ENCODE peak calls at places on chromosome 7, in six cellular contexts. F is tibial nerve, P is sigmoid colon, L is GM12878, U is A673, E is uterus. N is an unnamed sample. For H3K27me3, the result is how much of the 10 kb centered on the place peaks cover.

GRCh38 chr7:158536871-158537865 is 50.5 kb downstream of the PTPRN2 start:
- DNase-seq in F (no peak), P (no peak), L (no peak), U (no peak), E (no peak), N (no peak)

GRCh38 chr7:48832303-48832845 is 92.0 kb upstream of the CDC14C start:
- DNase-seq in F (no peak), P (no peak), L (no peak), U (no peak), E (no peak), N (no peak)

GRCh38 chr7:926061-927030 is 28.1 kb downstream of the ADAP1 start:
- DNase-seq in F (peak), P (peak), L (no peak), U (no peak), E (no peak), N (peak)

GRCh38 chr7:75658369-75658768 is 80.4 kb downstream of the HIP1 start:
- DNase-seq in F (no peak), P (no peak), L (no peak), U (no peak), E (no peak), N (no peak)

GRCh38 chr7:17275749-17276671 is 22.4 kb upstream of the AHR start:
- DNase-seq in F (no peak), P (no peak), L (no peak), U (peak), E (no peak), N (no peak)

GRCh38 chr7:82443044-82443800 is at the start of gene CACNA2D1:
- DNase-seq in F (no peak), P (peak), L (no peak), U (peak), E (no peak), N (peak)

GRCh38 chr7:133670250-133670649 is 417.4 kb downstream of the EXOC4 start:
- DNase-seq in F (no peak), P (no peak), L (no peak), U (no peak), E (no peak), N (no peak)

GRCh38 chr7:41977165-41977651 is 259.8 kb downstream of the GLI3 start:
- DNase-seq in F (no peak), P (no peak), L (no peak), U (peak), E (peak), N (no peak)

GRCh38 chr7:125563964-125564529 is 634.4 kb upstream of the POT1 start:
- DNase-seq in F (no peak), P (no peak), L (no peak), U (no peak), E (no peak), N (no peak)

GRCh38 chr7:98116656-98117461 is 10.2 kb downstream of the LMTK2 start:
- DNase-seq in F (no peak), P (no peak), L (no peak), U (no peak), E (no peak), N (no peak)

GRCh38 chr7:24545215-24545614 is 28.0 kb upstream of the PALS2 start:
- DNase-seq in F (no peak), P (no peak), L (no peak), U (no peak), E (no peak), N (no peak)

GRCh38 chr7:12653127-12653917 is 34.1 kb upstream of the ARL4A start:
- DNase-seq in F (no peak), P (no peak), L (no peak), U (no peak), E (no peak), N (no peak)

GRCh38 chr7:25839084-25839769 is 312.8 kb upstream of the NFE2L3 start:
- DNase-seq in F (no peak), P (no peak), L (no peak), U (peak), E (no peak), N (no peak)

GRCh38 chr7:156019308-156019707 is 207.0 kb upstream of the SHH start:
- DNase-seq in F (no peak), P (no peak), L (no peak), U (no peak), E (no peak), N (no peak)

GRCh38 chr7:127437241-127437640 is 44.7 kb upstream of the ZNF800 start:
- DNase-seq in F (no peak), P (no peak), L (no peak), U (no peak), E (no peak), N (no peak)

GRCh38 chr7:128841171-128841690 is 11.0 kb downstream of the FLNC start:
- DNase-seq in F (no peak), P (no peak), L (no peak), U (no peak), E (no peak), N (no peak)

GRCh38 chr7:138889982-138890381 is 91.2 kb downstream of the KIAA1549 start:
- DNase-seq in F (no peak), P (no peak), L (no peak), U (no peak), E (no peak), N (no peak)

GRCh38 chr7:45089314-45089891 is 634 bp upstream of the NACAD start:
- DNase-seq in F (peak), P (peak), L (no peak), U (peak), E (peak), N (peak)

GRCh38 chr7:50560865-50561351 is 4.3 kb downstream of the DDC start:
- DNase-seq in F (no peak), P (no peak), L (no peak), U (no peak), E (no peak), N (no peak)

GRCh38 chr7:30135271-30135550 is 425 bp downstream of the MTURN start:
- DNase-seq in F (no peak), P (no peak), L (no peak), U (no peak), E (no peak), N (no peak)

GRCh38 chr7:30817060-30817770 is 46.0 kb downstream of the MINDY4 start:
- DNase-seq in F (no peak), P (no peak), L (no peak), U (no peak), E (no peak), N (no peak)

GRCh38 chr7:88377421-88377820 is 70.7 kb upstream of the STEAP4 start:
- DNase-seq in F (no peak), P (no peak), L (no peak), U (no peak), E (no peak), N (no peak)

GRCh38 chr7:79553811-79554555 is 100.5 kb upstream of the MAGI2 start:
- DNase-seq in F (no peak), P (no peak), L (no peak), U (no peak), E (no peak), N (no peak)

GRCh38 chr7:104816537-104816936 is 197.5 kb upstream of the KMT2E start:
- DNase-seq in F (no peak), P (no peak), L (no peak), U (no peak), E (no peak), N (no peak)

GRCh38 chr7:55086413-55087201 is 67.8 kb downstream of the EGFR start:
- DNase-seq in F (no peak), P (no peak), L (peak), U (peak), E (no peak), N (peak)

GRCh38 chr7:146788008-146788407 is 671.4 kb downstream of the CNTNAP2 start:
- DNase-seq in F (no peak), P (no peak), L (no peak), U (no peak), E (no peak), N (no peak)

GRCh38 chr7:2955177-2955768 is 88.4 kb downstream of the CARD11 start:
- DNase-seq in F (no peak), P (peak), L (no peak), U (no peak), E (no peak), N (no peak)

GRCh38 chr7:148264933-148265557 is 325.5 kb upstream of the C7orf33 start:
- DNase-seq in F (no peak), P (no peak), L (no peak), U (peak), E (no peak), N (no peak)

GRCh38 chr7:14195079-14195478 is 205.6 kb upstream of the ETV1 start:
- DNase-seq in F (no peak), P (no peak), L (no peak), U (no peak), E (no peak), N (no peak)

GRCh38 chr7:112937651-112938390 is 147.6 kb upstream of the TMEM168 start:
- DNase-seq in F (no peak), P (no peak), L (no peak), U (no peak), E (no peak), N (no peak)

GRCh38 chr7:27751888-27752660 is 12.1 kb downstream of the TAX1BP1 start:
- DNase-seq in F (no peak), P (no peak), L (no peak), U (no peak), E (no peak), N (no peak)

GRCh38 chr7:25964483-25964961 is 187.5 kb upstream of the NFE2L3 start:
- DNase-seq in F (no peak), P (no peak), L (peak), U (no peak), E (no peak), N (peak)

GRCh38 chr7:92698237-92698841 is 108.1 kb upstream of the FAM133B start:
- DNase-seq in F (no peak), P (no peak), L (no peak), U (peak), E (peak), N (no peak)

DNA sequence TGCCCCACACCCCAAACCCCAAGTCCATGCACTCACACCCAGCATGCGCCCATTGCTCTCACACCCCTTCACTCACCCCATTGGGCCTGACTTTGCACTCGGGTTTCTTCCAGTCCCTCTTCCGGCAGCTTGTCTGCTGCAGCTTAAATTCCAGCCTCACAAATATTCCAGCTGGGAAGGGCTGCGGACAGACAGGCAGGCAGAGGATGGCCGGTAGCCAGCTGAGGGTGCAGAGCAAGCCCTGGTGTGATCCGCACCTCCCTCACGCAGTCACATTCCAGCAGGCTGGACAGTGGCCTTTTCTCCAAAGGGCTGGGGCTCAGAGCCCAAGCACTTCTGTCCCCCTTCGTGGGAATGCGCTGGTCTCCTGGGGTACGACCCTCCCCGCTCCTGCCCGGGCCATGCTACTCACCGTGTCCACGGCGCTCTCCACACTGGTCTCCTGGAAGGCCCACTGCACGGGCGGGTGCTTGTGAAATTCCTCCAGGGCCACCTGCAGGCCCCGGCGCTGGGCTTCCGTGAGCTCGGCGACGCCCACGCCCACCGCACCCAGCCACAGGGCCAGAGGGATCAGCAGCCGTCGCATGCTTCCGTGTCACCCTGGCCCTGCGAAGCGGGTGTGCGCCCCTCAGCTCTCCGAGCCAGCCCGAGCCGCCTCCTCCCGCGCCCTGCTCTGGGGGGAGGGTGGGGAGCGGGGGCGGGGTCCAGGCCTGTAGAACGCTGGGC is 1.2 kb downstream of the RARRES2 start:
- DNase-seq in F (no peak), P (peak), L (no peak), U (no peak), E (peak), N (no peak)
- H3K4me3 ChIP-seq in F (peak), P (peak), L (no peak), U (no peak), E (peak), N (no peak)

GRCh38 chr7:142868188-142868811 is 13.4 kb downstream of the EPHB6 start:
- DNase-seq in F (no peak), P (no peak), L (no peak), U (no peak), E (no peak), N (no peak)
- TF ChIP-seq CTCF in F (no peak), P (no peak), L (no peak), U (no peak), E (no peak), N (no peak)

GRCh38 chr7:97008275-97008917 is 3.0 kb downstream of the DLX6 start:
- DNase-seq in F (no peak), P (no peak), L (no peak), U (no peak), E (no peak), N (no peak)
- H3K27me3 ChIP-seq in F (half or more), P (half or more), L (under half), U (under half), E (half or more), N (under half)

GRCh38 chr7:94330474-94331027 is 64.1 kb upstream of the COL1A2 start:
- DNase-seq in F (no peak), P (no peak), L (no peak), U (no peak), E (no peak), N (no peak)
- H3K4me3 ChIP-seq in F (no peak), P (no peak), L (no peak), U (no peak), E (no peak), N (no peak)

GRCh38 chr7:20237464-20238267 is 20.5 kb upstream of the MACC1 start:
- DNase-seq in F (no peak), P (no peak), L (no peak), U (no peak), E (no peak), N (no peak)
- TF ChIP-seq CTCF in F (no peak), P (no peak), L (no peak), U (no peak), E (no peak), N (no peak)

DNA sequence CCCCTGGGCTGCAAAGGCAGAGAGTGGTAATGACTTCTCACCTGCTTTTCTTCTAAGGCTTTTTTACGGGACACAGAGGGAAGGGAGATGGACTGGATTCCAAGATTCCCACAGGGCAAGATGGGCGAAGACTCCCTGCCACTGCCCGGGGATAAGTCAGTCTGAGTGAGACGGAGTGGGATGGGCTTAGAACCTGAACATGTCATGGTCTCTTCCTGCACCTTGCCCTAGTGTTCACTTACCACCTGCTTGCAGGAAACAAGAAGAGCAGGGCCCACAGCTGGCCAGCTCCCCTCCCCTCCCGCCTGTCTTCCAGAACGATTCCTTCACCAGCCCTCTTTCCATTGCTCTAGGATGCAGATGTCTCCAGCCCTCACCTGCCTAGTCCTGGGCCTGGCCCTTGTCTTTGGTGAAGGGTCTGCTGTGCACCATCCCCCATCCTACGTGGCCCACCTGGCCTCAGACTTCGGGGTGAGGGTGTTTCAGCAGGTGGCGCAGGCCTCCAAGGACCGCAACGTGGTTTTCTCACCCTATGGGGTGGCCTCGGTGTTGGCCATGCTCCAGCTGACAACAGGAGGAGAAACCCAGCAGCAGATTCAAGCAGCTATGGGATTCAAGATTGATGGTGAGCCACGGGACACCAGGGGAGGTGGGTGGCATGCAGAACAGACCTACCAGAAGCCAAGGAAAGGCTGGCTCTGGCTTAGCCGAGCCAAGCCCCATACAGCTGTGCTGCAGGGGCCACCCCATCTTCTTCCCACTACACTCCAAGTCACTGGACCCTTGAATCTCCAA is 1.3 kb downstream of the SERPINE1 start:
- DNase-seq in F (no peak), P (no peak), L (no peak), U (no peak), E (no peak), N (no peak)
- H3K27me3 ChIP-seq in F (under half), P (under half), L (under half), U (under half), E (under half), N (under half)